ENCODE peak calls at places on chromosomes 2 and 18, in six cellular contexts. J, V, A, X, H and P are unnamed samples.
A peak's percentile ranks its signal among the peaks of the same experiment; 100 is the strongest.

GRCh38 chr2:224569654-224570053 is 15.5 kb downstream of the CUL3 start:
- DNase-seq in J (no peak), V (no peak), A (peak; percentile 53), X (no peak), H (no peak), P (no peak)

GRCh38 chr2:118536306-118536705 is 311.1 kb downstream of the EN1 start:
- DNase-seq in J (no peak), V (no peak), A (no peak), X (no peak), H (no peak), P (no peak)

GRCh38 chr18:68979737-68980136 is 181.9 kb downstream of the CCDC102B start:
- DNase-seq in J (no peak), V (no peak), A (no peak), X (no peak), H (no peak), P (no peak)

GRCh38 chr2:220949476-220949875 is 622.6 kb downstream of the EPHA4 start:
- DNase-seq in J (no peak), V (no peak), A (no peak), X (peak; percentile 11), H (no peak), P (no peak)

GRCh38 chr2:117856415-117857210 is 42.1 kb downstream of the DDX18 start:
- DNase-seq in J (peak; percentile 88), V (no peak), A (peak; percentile 99), X (no peak), H (no peak), P (peak; percentile 91)

GRCh38 chr2:176500921-176501320 is 231.7 kb downstream of the MTX2 start:
- DNase-seq in J (no peak), V (no peak), A (peak; percentile 49), X (no peak), H (no peak), P (peak; percentile 74)

GRCh38 chr2:70686577-70687460 is 81.2 kb downstream of the ADD2 start:
- DNase-seq in J (no peak), V (peak; percentile 72), A (peak; percentile 90), X (no peak), H (no peak), P (no peak)

GRCh38 chr2:169572189-169572588 is 1.5 kb downstream of the FASTKD1 start:
- DNase-seq in J (no peak), V (no peak), A (no peak), X (no peak), H (no peak), P (no peak)

GRCh38 chr2:231615058-231615671 is 22.5 kb downstream of the TEX44 start:
- DNase-seq in J (no peak), V (peak; percentile 34), A (no peak), X (no peak), H (no peak), P (no peak)

GRCh38 chr2:236565225-236565624 is 4.4 kb upstream of the ACKR3 start:
- DNase-seq in J (no peak), V (no peak), A (no peak), X (no peak), H (no peak), P (no peak)

GRCh38 chr2:233422050-233422639 is 67.9 kb downstream of the DGKD start:
- DNase-seq in J (no peak), V (peak; percentile 70), A (no peak), X (no peak), H (no peak), P (no peak)

GRCh38 chr2:239192975-239193374 is 207.8 kb downstream of the HDAC4 start:
- DNase-seq in J (no peak), V (no peak), A (no peak), X (no peak), H (no peak), P (no peak)